ENCODE peak calls at places on chromosomes 13 and 19, in five cellular contexts. P is choroid plexus epithelial cell; D is left colon; R is CD4-positive, alpha-beta memory T cell; J is tibial nerve. Z is an unnamed sample.

GRCh38 chr13:79988573-79988972 is 352.4 kb downstream of the SPRY2 start:
- DNase-seq in P (peak), D (peak), R (no peak), J (no peak), Z (no peak)

GRCh38 chr19:17777840-17778620 is 16.9 kb upstream of the B3GNT3 start:
- DNase-seq in D (peak), J (no peak), R (no peak), P (peak), Z (peak)

GRCh38 chr13:49560270-49561063 is 24.9 kb downstream of the RCBTB1 start:
- DNase-seq in R (no peak), P (peak), D (no peak), J (no peak), Z (no peak)

GRCh38 chr13:41931337-41931736 is 29.6 kb downstream of the VWA8 start:
- DNase-seq in J (no peak), R (no peak), D (no peak), P (peak), Z (no peak)

GRCh38 chr13:23087884-23088283 is 92.9 kb upstream of the SGCG start:
- DNase-seq in P (peak), J (no peak), R (no peak), D (no peak), Z (no peak)

GRCh38 chr13:103140001-103140671 is 73.9 kb upstream of the SLC10A2 start:
- DNase-seq in P (peak), R (no peak), J (no peak), D (no peak), Z (peak)

GRCh38 chr19:48746738-48747575 is at the start of gene IZUMO1:
- DNase-seq in R (peak), P (peak), J (peak), D (peak), Z (peak)

GRCh38 chr19:28612275-28612769 is 600.6 kb downstream of the UQCRFS1 start:
- DNase-seq in R (no peak), D (no peak), P (no peak), J (no peak), Z (no peak)

GRCh38 chr19:7358102-7358597 is 9.4 kb downstream of the ARHGEF18 start:
- DNase-seq in R (no peak), P (no peak), J (no peak), D (no peak), Z (no peak)

GRCh38 chr19:14002571-14003278 is 3.4 kb downstream of the RFX1 start:
- DNase-seq in R (peak), D (no peak), P (no peak), J (no peak), Z (peak)

GRCh38 chr19:1000095-1000494 is at the start of gene GRIN3B:
- DNase-seq in P (peak), R (peak), J (no peak), D (peak), Z (peak)

GRCh38 chr19:51460164-51460992 is 2.1 kb upstream of the SIGLEC8 start:
- DNase-seq in R (no peak), J (no peak), P (peak), D (no peak), Z (no peak)

GRCh38 chr19:14901675-14902260 is 15.8 kb upstream of the OR7A17 start:
- DNase-seq in P (peak), J (no peak), D (no peak), R (no peak), Z (no peak)

GRCh38 chr13:30727491-30728350 is 7.6 kb upstream of the ALOX5AP start:
- DNase-seq in R (no peak), D (no peak), P (no peak), J (no peak), Z (no peak)

GRCh38 chr19:41431426-41432386 is 4.5 kb upstream of the B3GNT8 start:
- DNase-seq in P (peak), D (no peak), J (no peak), R (no peak), Z (peak)

GRCh38 chr19:35061583-35062373 is 20.3 kb downstream of the HPN start:
- DNase-seq in R (no peak), J (no peak), D (no peak), P (no peak), Z (no peak)

GRCh38 chr19:45823182-45823581 is 8.1 kb upstream of the RSPH6A start:
- DNase-seq in D (no peak), P (no peak), J (no peak), R (no peak), Z (no peak)

GRCh38 chr19:31589109-31589508 is 239.9 kb upstream of the TSHZ3 start:
- DNase-seq in D (no peak), P (no peak), J (no peak), R (no peak), Z (no peak)

GRCh38 chr13:99416411-99417121 is 84.7 kb upstream of the TM9SF2 start:
- DNase-seq in R (no peak), P (no peak), J (no peak), D (no peak), Z (no peak)

GRCh38 chr13:33372251-33372919 is 86.8 kb upstream of the STARD13 start:
- DNase-seq in J (no peak), D (no peak), P (no peak), R (no peak), Z (no peak)

GRCh38 chr13:85798999-85799646 is at the start of gene SLITRK6:
- DNase-seq in D (no peak), R (no peak), P (peak), J (no peak), Z (no peak)

GRCh38 chr19:18349524-18350128 is 9.2 kb downstream of the PGPEP1 start:
- DNase-seq in D (no peak), P (peak), R (no peak), J (peak), Z (peak)

GRCh38 chr19:4449022-4449825 is 8.4 kb downstream of the UBXN6 start:
- DNase-seq in D (no peak), J (no peak), R (no peak), P (no peak), Z (no peak)

GRCh38 chr13:75404721-75405120 is 77.2 kb downstream of the TBC1D4 start:
- DNase-seq in R (no peak), J (no peak), P (no peak), D (no peak), Z (no peak)

GRCh38 chr13:113813749-113814434 is 50.0 kb downstream of the GAS6 start:
- DNase-seq in D (no peak), R (no peak), J (no peak), P (peak), Z (no peak)

GRCh38 chr19:35264281-35265125 is 4.3 kb upstream of the USF2 start:
- DNase-seq in P (no peak), D (peak), R (no peak), J (peak), Z (no peak)

GRCh38 chr13:41457589-41458186 is 338 bp downstream of the RGCC start:
- DNase-seq in P (no peak), R (peak), J (no peak), D (no peak), Z (peak)

GRCh38 chr13:45073809-45074208 is 46.5 kb upstream of the GTF2F2 start:
- DNase-seq in R (no peak), P (no peak), J (no peak), D (no peak), Z (no peak)

GRCh38 chr19:7119582-7119981 is 50.1 kb downstream of the ZNF557 start:
- DNase-seq in P (no peak), R (no peak), J (no peak), D (no peak), Z (no peak)

GRCh38 chr13:23583491-23583890 is 13.3 kb downstream of the TNFRSF19 start:
- DNase-seq in J (no peak), P (no peak), D (no peak), R (no peak), Z (no peak)

GRCh38 chr13:112984501-112984900 is 15.5 kb downstream of the MCF2L start:
- DNase-seq in J (no peak), D (no peak), R (no peak), P (no peak), Z (no peak)

GRCh38 chr19:38744906-38745305 is 632 bp upstream of the CAPN12 start:
- DNase-seq in P (no peak), D (no peak), R (no peak), J (no peak), Z (no peak)

GRCh38 chr13:26872444-26873173 is 112.0 kb upstream of the GPR12 start:
- DNase-seq in J (no peak), D (no peak), P (peak), R (peak), Z (peak)

GRCh38 chr19:13154241-13154778 is 4.1 kb downstream of the IER2 start:
- DNase-seq in R (peak), P (peak), D (peak), J (peak), Z (peak)

GRCh38 chr13:72726721-72727416 is 560 bp downstream of the MZT1 start:
- DNase-seq in P (peak), J (no peak), R (no peak), D (peak), Z (peak)

GRCh38 chr13:80274643-80275042 is 66.3 kb downstream of the SPRY2 start:
- DNase-seq in P (no peak), D (no peak), J (no peak), R (no peak), Z (no peak)

GRCh38 chr19:37914908-37915307 is 7.9 kb downstream of the SIPA1L3 start:
- DNase-seq in J (no peak), P (no peak), R (no peak), D (no peak), Z (peak)

GRCh38 chr13:87129602-87130300 is 541.4 kb upstream of the SLITRK5 start:
- DNase-seq in J (no peak), P (peak), D (no peak), R (no peak), Z (no peak)

GRCh38 chr19:46732172-46732938 is 13.5 kb upstream of the FKRP start:
- DNase-seq in D (no peak), P (no peak), J (no peak), R (no peak), Z (no peak)

GRCh38 chr19:13699786-13700185 is 64.5 kb upstream of the MRI1 start:
- DNase-seq in R (no peak), P (no peak), D (no peak), J (no peak), Z (no peak)